ENCODE peak calls at places on chromosomes 1 and 21, in nine cellular contexts. H is fibroblast of lung; N is vagina; U is GM23338; R is CD8-positive, alpha-beta memory T cell; Q is heart left ventricle; F is colonic mucosa; A is uterus; V is ascending aorta. X is an unnamed sample. For H3K4me1, the result is how much of the 10 kb centered on the place peaks cover.

GRCh38 chr1:110672001-110672752 is 2.6 kb downstream of the KCNA3 start:
- DNase-seq in H (no peak), N (no peak), U (peak), R (peak), Q (no peak), F (peak), A (peak), V (no peak), X (peak)

GRCh38 chr21:37338671-37339526 is 27.7 kb upstream of the DYRK1A start:
- DNase-seq in H (peak), N (no peak), U (no peak), R (no peak), Q (peak), F (peak), A (peak), V (peak), X (no peak)

GRCh38 chr1:11796036-11796828 is 9.5 kb downstream of the MTHFR start:
- DNase-seq in H (peak), N (no peak), U (no peak), R (no peak), Q (peak), F (no peak), A (no peak), V (no peak), X (no peak)

GRCh38 chr1:210496063-210496462 is 167.4 kb downstream of the HHAT start:
- DNase-seq in H (peak), N (no peak), U (no peak), R (no peak), Q (peak), F (no peak), A (no peak), V (no peak), X (no peak)

GRCh38 chr21:36693144-36694040 is 5.5 kb upstream of the SIM2 start:
- DNase-seq in H (no peak), N (no peak), U (peak), R (no peak), Q (no peak), F (no peak), A (no peak), V (no peak), X (no peak)

GRCh38 chr1:221915764-221916163 is 173.9 kb upstream of the DUSP10 start:
- DNase-seq in H (no peak), N (no peak), U (no peak), R (no peak), Q (no peak), F (no peak), A (no peak), V (no peak), X (no peak)

GRCh38 chr1:83706354-83706938 is 292.5 kb downstream of the TTLL7 start:
- DNase-seq in H (no peak), N (no peak), U (no peak), R (no peak), Q (no peak), F (no peak), A (no peak), V (no peak), X (no peak)

GRCh38 chr1:201739492-201740085 is 89.4 kb upstream of the IPO9 start:
- DNase-seq in H (no peak), N (no peak), U (peak), R (peak), Q (peak), F (peak), A (peak), V (peak), X (peak)

GRCh38 chr1:201546093-201546492 is 7.2 kb downstream of the NAV1 start:
- DNase-seq in H (no peak), N (no peak), U (peak), R (no peak), Q (no peak), F (no peak), A (no peak), V (no peak), X (no peak)

GRCh38 chr1:206456577-206457375 is 13.5 kb upstream of the IKBKE start:
- DNase-seq in H (peak), N (no peak), U (no peak), R (no peak), Q (no peak), F (no peak), A (no peak), V (no peak), X (no peak)

GRCh38 chr21:33028271-33028670 is 2.5 kb downstream of the OLIG2 start:
- DNase-seq in H (no peak), N (no peak), U (peak), R (no peak), Q (no peak), F (no peak), A (no peak), V (peak), X (no peak)

GRCh38 chr1:9721606-9722377 is 70.3 kb downstream of the PIK3CD start:
- DNase-seq in H (no peak), N (no peak), U (peak), R (peak), Q (no peak), F (peak), A (no peak), V (no peak), X (peak)

GRCh38 chr1:38783659-38784229 is 75.8 kb downstream of the RRAGC start:
- DNase-seq in H (peak), N (no peak), U (no peak), R (no peak), Q (no peak), F (no peak), A (no peak), V (no peak), X (no peak)

GRCh38 chr1:172955161-172955821 is 95.5 kb downstream of the TNFSF18 start:
- DNase-seq in H (peak), N (no peak), U (no peak), R (no peak), Q (no peak), F (no peak), A (no peak), V (no peak), X (no peak)

GRCh38 chr1:184827600-184828368 is 73.1 kb upstream of the EDEM3 start:
- DNase-seq in H (peak), N (no peak), U (no peak), R (no peak), Q (no peak), F (no peak), A (no peak), V (peak), X (no peak)

GRCh38 chr1:224809137-224809536 is 120.3 kb upstream of the DNAH14 start:
- DNase-seq in H (no peak), N (peak), U (no peak), R (no peak), Q (no peak), F (no peak), A (no peak), V (no peak), X (no peak)

GRCh38 chr1:180151508-180151907 is 3.2 kb upstream of the QSOX1 start:
- DNase-seq in H (peak), N (no peak), U (no peak), R (no peak), Q (no peak), F (no peak), A (no peak), V (no peak), X (no peak)

GRCh38 chr1:197622371-197622770 is 152.9 kb downstream of the DENND1B start:
- DNase-seq in H (no peak), N (no peak), U (no peak), R (no peak), Q (no peak), F (no peak), A (no peak), V (no peak), X (no peak)

GRCh38 chr1:58689167-58689566 is 10.7 kb downstream of the MYSM1 start:
- DNase-seq in H (no peak), N (no peak), U (peak), R (no peak), Q (no peak), F (no peak), A (no peak), V (no peak), X (no peak)

GRCh38 chr1:226581650-226582330 is 33.2 kb downstream of the STUM start:
- DNase-seq in H (no peak), N (no peak), U (no peak), R (no peak), Q (no peak), F (no peak), A (no peak), V (no peak), X (no peak)

GRCh38 chr1:207454046-207454964 is at the start of gene CR2:
- DNase-seq in H (peak), N (no peak), U (peak), R (peak), Q (no peak), F (peak), A (no peak), V (no peak), X (peak)

GRCh38 chr21:26027696-26028095 is 142.9 kb downstream of the APP start:
- DNase-seq in H (peak), N (no peak), U (no peak), R (no peak), Q (no peak), F (no peak), A (no peak), V (no peak), X (no peak)

GRCh38 chr1:6770727-6771567 is 14.3 kb upstream of the CAMTA1 start:
- DNase-seq in H (peak), N (peak), U (peak), R (no peak), Q (no peak), F (no peak), A (no peak), V (no peak), X (no peak)

GRCh38 chr1:3135073-3135745 is 66.2 kb downstream of the PRDM16 start:
- DNase-seq in H (no peak), N (no peak), U (no peak), R (no peak), Q (no peak), F (no peak), A (no peak), V (no peak), X (no peak)

GRCh38 chr21:29771491-29772066 is 168.2 kb downstream of the GRIK1 start:
- DNase-seq in H (no peak), N (no peak), U (peak), R (no peak), Q (no peak), F (no peak), A (no peak), V (no peak), X (no peak)

GRCh38 chr1:56967900-56968832 is 2.4 kb upstream of the C8B start:
- DNase-seq in H (no peak), N (no peak), U (peak), R (no peak), Q (peak), F (peak), A (no peak), V (no peak), X (no peak)

GRCh38 chr1:113275083-113275482 is 115.2 kb upstream of the MAGI3 start:
- DNase-seq in H (no peak), N (no peak), U (no peak), R (no peak), Q (no peak), F (no peak), A (no peak), V (no peak), X (no peak)

GRCh38 chr1:246506440-246506784 is 667 bp downstream of the SMYD3 start:
- DNase-seq in H (peak), N (peak), U (no peak), R (peak), Q (no peak), F (no peak), A (no peak), V (no peak), X (no peak)

GRCh38 chr21:46114963-46115362 is 17.1 kb downstream of the COL6A2 start:
- DNase-seq in H (no peak), N (no peak), U (no peak), R (no peak), Q (peak), F (no peak), A (peak), V (peak), X (no peak)

GRCh38 chr1:10904396-10905358 is 107.8 kb upstream of the TARDBP start:
- DNase-seq in H (no peak), N (no peak), U (no peak), R (no peak), Q (no peak), F (no peak), A (no peak), V (no peak), X (no peak)

GRCh38 chr21:35321322-35322200 is 272.5 kb upstream of the RUNX1 start:
- DNase-seq in H (no peak), N (no peak), U (no peak), R (no peak), Q (no peak), F (no peak), A (no peak), V (no peak), X (no peak)

GRCh38 chr1:119653839-119654170 is 5.7 kb upstream of the ZNF697 start:
- DNase-seq in H (peak), N (no peak), U (no peak), R (no peak), Q (no peak), F (no peak), A (no peak), V (no peak), X (no peak)

GRCh38 chr1:228226956-228227791 is 19.3 kb downstream of the OBSCN start:
- DNase-seq in H (peak), N (peak), U (no peak), R (no peak), Q (no peak), F (peak), A (no peak), V (no peak), X (no peak)

DNA sequence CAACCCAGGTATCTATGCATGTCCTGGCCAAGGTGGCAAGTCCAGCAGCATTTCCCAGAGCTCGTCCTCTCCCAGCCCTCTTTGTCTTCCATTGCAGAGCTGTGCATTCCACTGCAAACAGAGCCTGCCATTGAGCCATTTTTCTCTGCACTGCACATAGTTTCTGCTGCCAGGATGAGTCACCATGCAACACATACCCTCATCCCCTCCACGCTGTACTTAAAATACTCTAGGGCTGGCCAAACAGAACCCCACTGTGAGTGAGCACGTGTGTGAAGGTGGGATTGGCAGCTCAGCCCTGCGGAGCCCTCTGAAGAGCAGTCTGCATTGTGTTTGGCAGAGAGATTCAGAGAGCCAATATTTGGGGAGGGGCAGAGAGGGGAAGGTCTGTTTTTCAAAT is 3.9 kb upstream of the ATP1B1 start:
- DNase-seq in H (peak), N (no peak), U (no peak), R (no peak), Q (no peak), F (peak), A (peak), V (peak), X (no peak)
- H3K4me1 ChIP-seq in H (under half), N (under half), U (under half), R (under half), Q (under half), F (under half), A (under half), V (under half), X (under half)

GRCh38 chr1:26887125-26887524 is 3.0 kb downstream of the GPN2 start:
- DNase-seq in H (peak), N (no peak), U (peak), R (no peak), Q (no peak), F (no peak), A (no peak), V (no peak), X (no peak)
- H3K27ac ChIP-seq in H (no peak), N (no peak), U (no peak), R (no peak), Q (no peak), F (no peak), A (no peak), V (no peak), X (no peak)

DNA sequence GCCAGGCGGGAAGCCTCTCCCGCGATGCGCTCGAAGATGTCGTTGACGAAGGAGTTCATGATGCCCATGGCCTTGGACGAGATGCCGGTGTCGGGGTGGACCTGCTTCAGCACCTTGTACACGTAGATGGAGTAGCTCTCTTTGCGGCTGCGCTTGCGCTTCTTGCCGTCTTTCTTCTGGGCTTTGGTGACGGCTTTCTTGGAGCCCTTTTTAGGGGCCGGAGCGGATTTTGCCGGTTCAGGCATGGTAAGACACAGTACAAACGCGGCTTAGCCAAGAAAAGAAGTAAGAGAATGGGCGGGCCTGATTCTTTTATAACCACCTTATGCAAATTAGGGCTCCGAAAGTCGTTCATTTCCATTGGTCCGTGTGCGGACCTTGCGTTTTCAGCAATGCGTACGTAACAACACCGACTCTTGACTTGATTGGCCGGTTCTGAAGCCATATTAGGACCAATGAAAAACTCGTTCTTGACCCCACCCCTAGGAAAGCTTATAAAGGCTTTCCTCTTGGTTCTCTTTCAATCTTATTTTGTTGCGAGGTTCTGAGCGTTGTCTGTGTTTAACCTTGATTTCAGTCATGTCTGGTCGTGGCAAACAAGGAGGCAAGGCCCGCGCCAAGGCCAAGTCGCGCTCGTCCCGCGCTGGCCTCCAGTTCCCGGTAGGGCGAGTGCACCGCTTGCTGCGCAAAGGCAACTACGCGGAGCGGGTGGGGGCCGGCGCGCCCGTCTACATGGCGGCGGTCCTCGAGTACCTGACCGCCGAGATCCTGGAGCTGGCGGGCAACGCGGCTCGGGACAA is 12.8 kb upstream of the BOLA1 start:
- DNase-seq in H (peak), N (no peak), U (peak), R (peak), Q (peak), F (peak), A (peak), V (peak), X (peak)
- H3K4me1 ChIP-seq in H (under half), N (under half), U (under half), R (under half), Q (under half), F (under half), A (under half), V (under half), X (under half)

DNA sequence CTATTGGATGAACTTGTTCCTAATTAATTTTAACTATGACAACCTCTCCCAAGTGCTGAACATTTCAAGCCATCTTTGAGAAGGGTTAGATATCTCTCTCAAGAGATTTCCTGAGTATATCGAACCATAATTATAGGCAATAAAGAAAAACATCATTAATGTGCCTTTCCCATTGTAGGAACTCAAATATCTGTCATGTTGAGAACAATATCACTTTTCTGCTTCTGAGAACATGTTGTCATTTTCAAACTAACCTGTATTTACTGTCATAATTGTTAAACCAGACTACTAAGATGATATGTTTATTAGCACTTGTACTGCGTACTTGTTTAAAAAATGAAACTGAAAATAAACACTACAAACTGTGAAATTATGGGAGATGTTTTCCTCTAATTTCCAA is 4.3 kb downstream of the EPS15 start:
- DNase-seq in H (no peak), N (no peak), U (no peak), R (no peak), Q (no peak), F (no peak), A (no peak), V (no peak), X (no peak)
- H3K27ac ChIP-seq in H (no peak), N (peak), U (no peak), R (peak), Q (peak), F (no peak), A (peak), V (peak), X (no peak)

DNA sequence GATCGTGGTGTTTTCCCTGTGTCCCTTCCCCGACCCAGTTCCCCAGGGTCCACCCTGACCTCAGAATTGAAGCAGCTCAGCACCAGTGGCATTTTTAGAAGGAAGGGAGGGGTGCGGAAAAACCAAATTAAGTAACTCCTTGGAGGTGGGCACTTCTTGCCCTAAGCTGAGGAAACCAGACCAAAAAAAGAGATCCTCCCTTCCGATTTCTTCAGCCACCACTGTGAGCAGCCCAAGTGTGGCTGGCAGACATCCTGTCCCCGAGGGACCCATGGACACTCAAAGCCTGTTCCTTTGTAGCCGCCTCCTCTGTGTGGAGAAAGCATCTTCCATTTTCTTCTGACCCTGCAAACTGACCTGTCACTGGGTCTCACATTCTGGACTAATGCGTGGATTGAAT is 31.3 kb downstream of the KIRREL1 start:
- DNase-seq in H (no peak), N (no peak), U (no peak), R (no peak), Q (peak), F (no peak), A (no peak), V (peak), X (no peak)
- H3K4me1 ChIP-seq in H (under half), N (half or more), U (under half), R (under half), Q (under half), F (under half), A (under half), V (under half), X (under half)

X was measured in naive thymus-derived CD4-positive, alpha-beta T cell.